ENCODE peak calls at places on chromosomes 12 and 14, in eight cellular contexts. J is skeletal muscle cell, Y is IMR-90, R is H7, B is fibroblast of pulmonary artery, T is psoas muscle, L is body of pancreas, X is HepG2. U is an unnamed sample.

GRCh38 chr12:66152732-66153131 is 17.1 kb downstream of the TMBIM4 start:
- DNase-seq in J (no peak), Y (peak; percentile 56), R (no peak), B (peak; percentile 47), T (no peak), L (no peak), X (no peak), U (peak; percentile 26)

GRCh38 chr14:92475451-92476187 is 38.0 kb upstream of the RIN3 start:
- DNase-seq in J (peak; percentile 76), Y (no peak), R (no peak), B (peak; percentile 95), T (peak; percentile 79), L (no peak), X (peak; percentile 41), U (peak; percentile 52)

GRCh38 chr14:53963491-53964227 is 7.0 kb upstream of the BMP4 start:
- DNase-seq in J (no peak), Y (no peak), R (peak; percentile 73), B (peak; percentile 32), T (peak; percentile 35), L (peak; percentile 53), X (no peak), U (peak; percentile 44)

GRCh38 chr12:2395352-2395977 is 342.7 kb downstream of the CACNA1C start:
- DNase-seq in J (no peak), Y (peak; percentile 28), R (peak; percentile 89), B (peak; percentile 50), T (peak; percentile 34), L (peak; percentile 33), X (peak; percentile 29), U (peak; percentile 38)

GRCh38 chr12:2836576-2836975 is 1.7 kb upstream of the NRIP2 start:
- DNase-seq in J (no peak), Y (no peak), R (no peak), B (no peak), T (no peak), L (no peak), X (no peak), U (no peak)

GRCh38 chr12:7797698-7798398 is 8.6 kb downstream of the NANOG start:
- DNase-seq in J (no peak), Y (peak; percentile 3), R (no peak), B (peak; percentile 25), T (no peak), L (peak; percentile 21), X (no peak), U (no peak)

GRCh38 chr14:69567563-69567962 is 7.1 kb downstream of the CCDC177 start:
- DNase-seq in J (no peak), Y (no peak), R (no peak), B (no peak), T (no peak), L (no peak), X (no peak), U (no peak)

GRCh38 chr12:57735952-57736742 is 2.4 kb downstream of the AGAP2 start:
- DNase-seq in J (no peak), Y (peak; percentile 37), R (peak; percentile 93), B (peak; percentile 29), T (no peak), L (no peak), X (peak; percentile 37), U (no peak)

GRCh38 chr14:90567991-90568390 is 171.2 kb downstream of the CALM1 start:
- DNase-seq in J (no peak), Y (no peak), R (no peak), B (no peak), T (no peak), L (no peak), X (no peak), U (no peak)

GRCh38 chr12:111937429-111937828 is 75.5 kb downstream of the TMEM116 start:
- DNase-seq in J (no peak), Y (peak; percentile 67), R (no peak), B (peak; percentile 23), T (no peak), L (no peak), X (no peak), U (no peak)

GRCh38 chr12:22415342-22416309 is 81.1 kb upstream of the ST8SIA1 start:
- DNase-seq in J (no peak), Y (no peak), R (no peak), B (peak; percentile 14), T (no peak), L (no peak), X (no peak), U (no peak)

GRCh38 chr12:108403952-108404351 is 64.8 kb upstream of the CMKLR1 start:
- DNase-seq in J (no peak), Y (no peak), R (no peak), B (no peak), T (no peak), L (no peak), X (no peak), U (no peak)

GRCh38 chr14:56274556-56274955 is 156.3 kb downstream of the PELI2 start:
- DNase-seq in J (no peak), Y (no peak), R (no peak), B (peak; percentile 23), T (no peak), L (no peak), X (no peak), U (no peak)

GRCh38 chr12:26789731-26790644 is 43.0 kb downstream of the ITPR2 start:
- DNase-seq in J (no peak), Y (peak; percentile 75), R (no peak), B (peak; percentile 59), T (no peak), L (no peak), X (no peak), U (no peak)

GRCh38 chr14:100048786-100049185 is 16.4 kb upstream of the EVL start:
- DNase-seq in J (no peak), Y (no peak), R (no peak), B (no peak), T (no peak), L (no peak), X (no peak), U (no peak)

GRCh38 chr12:54296393-54297121 is 4.3 kb downstream of the NFE2 start:
- DNase-seq in J (no peak), Y (no peak), R (no peak), B (no peak), T (no peak), L (no peak), X (no peak), U (no peak)

GRCh38 chr12:118553856-118554504 is 177.6 kb downstream of the SUDS3 start:
- DNase-seq in J (no peak), Y (no peak), R (no peak), B (no peak), T (no peak), L (no peak), X (no peak), U (no peak)

GRCh38 chr14:53619625-53620324 is 336.9 kb downstream of the BMP4 start:
- DNase-seq in J (no peak), Y (peak; percentile 64), R (no peak), B (peak; percentile 17), T (no peak), L (no peak), X (no peak), U (no peak)

GRCh38 chr12:84789184-84789583 is 123.4 kb downstream of the SLC6A15 start:
- DNase-seq in J (no peak), Y (no peak), R (no peak), B (no peak), T (no peak), L (no peak), X (no peak), U (no peak)

GRCh38 chr12:84785281-84785680 is 127.3 kb downstream of the SLC6A15 start:
- DNase-seq in J (no peak), Y (no peak), R (no peak), B (no peak), T (no peak), L (no peak), X (no peak), U (no peak)

GRCh38 chr12:84785951-84786350 is 126.6 kb downstream of the SLC6A15 start:
- DNase-seq in J (no peak), Y (peak; percentile 7), R (no peak), B (no peak), T (no peak), L (no peak), X (no peak), U (no peak)

GRCh38 chr12:84787253-84787652 is 125.3 kb downstream of the SLC6A15 start:
- DNase-seq in J (no peak), Y (no peak), R (no peak), B (no peak), T (no peak), L (no peak), X (no peak), U (no peak)

GRCh38 chr12:84786622-84787021 is 126.0 kb downstream of the SLC6A15 start:
- DNase-seq in J (no peak), Y (no peak), R (no peak), B (no peak), T (no peak), L (no peak), X (no peak), U (no peak)
- H3K4me3 ChIP-seq in J (no peak overlapping the region), Y (no peak overlapping the region), R (no peak overlapping the region), B (no peak overlapping the region), T (no peak overlapping the region), L (no peak overlapping the region), X (no peak overlapping the region), U (no peak overlapping the region)

GRCh38 chr12:49091056-49091835 is 3.4 kb downstream of the DHH start:
- DNase-seq in J (no peak), Y (no peak), R (peak; percentile 73), B (no peak), T (no peak), L (no peak), X (no peak), U (no peak)
- H3K4me3 ChIP-seq in J (peak overlapping the region; percentile 36), Y (no peak overlapping the region), R (no peak overlapping the region), B (no peak overlapping the region), T (peak overlapping the region; percentile 46), L (no peak overlapping the region), X (no peak overlapping the region), U (no peak overlapping the region)

DNA sequence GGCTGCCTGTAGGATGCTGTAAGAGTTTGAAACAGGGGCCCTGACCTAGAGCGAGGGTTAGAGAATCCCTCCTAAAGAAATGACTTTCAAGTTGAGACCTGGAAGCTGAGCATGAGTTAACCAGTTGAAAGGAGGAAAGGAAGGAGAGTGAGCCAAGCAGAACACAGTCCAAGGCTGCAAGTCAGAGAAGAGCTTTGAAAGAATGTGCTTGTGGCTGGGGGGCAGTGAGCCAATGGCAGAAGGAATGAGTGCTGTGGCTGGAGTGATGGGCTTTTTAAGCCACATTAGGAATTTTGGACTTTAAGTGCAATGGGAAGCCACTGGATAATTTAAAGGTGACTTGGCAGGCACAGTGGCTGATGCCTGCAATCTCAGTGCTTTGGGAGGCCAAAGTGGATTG is 18.1 kb downstream of the CDKN1B start:
- DNase-seq in J (no peak), Y (no peak), R (no peak), B (no peak), T (no peak), L (no peak), X (no peak), U (peak; percentile 14)
- H3K4me3 ChIP-seq in J (no peak overlapping the region), Y (no peak overlapping the region), R (no peak overlapping the region), B (no peak overlapping the region), T (no peak overlapping the region), L (no peak overlapping the region), X (no peak overlapping the region), U (no peak overlapping the region)

DNA sequence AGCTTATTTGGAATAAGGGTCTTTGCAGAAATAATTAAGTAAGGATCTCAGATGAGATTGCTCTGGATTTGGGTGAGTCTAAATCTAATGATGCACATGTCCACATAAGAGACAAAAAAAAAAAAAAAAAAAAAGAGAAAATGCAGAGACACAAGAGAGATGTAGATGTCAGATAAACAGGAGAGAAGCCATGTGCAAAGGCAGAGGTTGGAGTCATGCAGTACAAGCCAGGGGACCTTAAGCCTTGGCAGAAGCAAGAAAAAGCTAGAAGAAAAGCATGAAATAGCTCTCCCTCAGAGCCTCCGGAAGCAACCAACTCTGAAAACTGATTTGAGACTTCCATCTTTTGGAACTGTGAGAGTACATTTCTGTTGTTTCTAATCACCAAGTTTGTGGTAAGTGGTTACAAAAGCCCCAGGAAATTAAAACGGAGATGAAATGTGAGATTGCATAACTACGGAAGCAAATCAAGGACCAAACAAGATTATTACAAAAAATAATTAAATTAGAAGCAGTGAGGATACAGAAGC is 1304.0 kb upstream of the SEL1L start:
- DNase-seq in J (no peak), Y (no peak), R (no peak), B (no peak), T (no peak), L (no peak), X (no peak), U (no peak)
- H3K4me3 ChIP-seq in J (no peak overlapping the region), Y (no peak overlapping the region), R (no peak overlapping the region), B (no peak overlapping the region), T (no peak overlapping the region), L (no peak overlapping the region), X (no peak overlapping the region), U (no peak overlapping the region)

U was measured in endothelial cell of umbilical vein.